ENCODE peak calls at places on chromosomes 3 and 15, in six cellular contexts. Y is SHP77 treated with DMSO at 0.1 percent for 48 hours, I is COR-L47, T is ureter, F is fibroblast of the aortic adventitia, D is Panc1. O is an unnamed sample.

GRCh38 chr15:97962263-97962662 is 1.8 kb downstream of the ARRDC4 start:
- DNase-seq in Y (no peak), I (no peak), T (no peak), F (no peak), D (no peak), O (no peak)

GRCh38 chr3:42654331-42655201 is 1.1 kb downstream of the ZBTB47 start:
- DNase-seq in Y (no peak), I (peak), T (peak), F (peak), D (no peak), O (no peak)

GRCh38 chr3:120798346-120798745 is 55.8 kb downstream of the GTF2E1 start:
- DNase-seq in Y (no peak), I (no peak), T (no peak), F (peak), D (no peak), O (no peak)

GRCh38 chr15:89330881-89331595 is 3.6 kb downstream of the POLG start:
- DNase-seq in Y (no peak), I (no peak), T (no peak), F (no peak), D (no peak), O (no peak)

GRCh38 chr3:143634991-143635390 is 213.3 kb downstream of the SLC9A9 start:
- DNase-seq in Y (no peak), I (no peak), T (no peak), F (no peak), D (no peak), O (no peak)

GRCh38 chr3:167330993-167331392 is 49.1 kb downstream of the ZBBX start:
- DNase-seq in Y (no peak), I (no peak), T (no peak), F (no peak), D (no peak), O (no peak)

GRCh38 chr15:90044916-90045371 is 43.8 kb downstream of the ZNF710 start:
- DNase-seq in Y (no peak), I (no peak), T (no peak), F (no peak), D (no peak), O (no peak)

GRCh38 chr3:98786364-98786930 is 23.3 kb downstream of the ST3GAL6 start:
- DNase-seq in Y (no peak), I (no peak), T (no peak), F (peak), D (no peak), O (no peak)

GRCh38 chr3:184040010-184040409 is 8.5 kb downstream of the HTR3D start:
- DNase-seq in Y (peak), I (peak), T (no peak), F (peak), D (no peak), O (no peak)

GRCh38 chr3:14428087-14429067 is 26.0 kb downstream of the SLC6A6 start:
- DNase-seq in Y (no peak), I (no peak), T (no peak), F (no peak), D (no peak), O (no peak)

GRCh38 chr3:197050511-197050910 is 20.9 kb upstream of the MELTF start:
- DNase-seq in Y (no peak), I (no peak), T (no peak), F (no peak), D (no peak), O (no peak)

GRCh38 chr15:74383695-74384565 is 16.5 kb upstream of the CYP11A1 start:
- DNase-seq in Y (no peak), I (no peak), T (peak), F (peak), D (no peak), O (no peak)

GRCh38 chr3:188979669-188980311 is 192.0 kb upstream of the TPRG1 start:
- DNase-seq in Y (no peak), I (peak), T (no peak), F (no peak), D (no peak), O (no peak)

GRCh38 chr3:171811913-171812321 is 1.6 kb upstream of the PLD1 start:
- DNase-seq in Y (no peak), I (no peak), T (no peak), F (peak), D (no peak), O (no peak)

GRCh38 chr3:15405448-15406050 is 21.8 kb downstream of the METTL6 start:
- DNase-seq in Y (peak), I (no peak), T (no peak), F (peak), D (no peak), O (no peak)

GRCh38 chr15:65366122-65366892 is 11.5 kb downstream of the IGDCC3 start:
- DNase-seq in Y (no peak), I (no peak), T (no peak), F (no peak), D (no peak), O (no peak)

GRCh38 chr3:167450195-167450594 is 23.6 kb downstream of the SERPINI2 start:
- DNase-seq in Y (no peak), I (no peak), T (no peak), F (no peak), D (no peak), O (no peak)

GRCh38 chr3:172536993-172537419 is 13.8 kb upstream of the TNFSF10 start:
- DNase-seq in Y (no peak), I (no peak), T (no peak), F (no peak), D (no peak), O (no peak)

GRCh38 chr3:101724329-101725191 is at the start of gene CEP97:
- DNase-seq in Y (peak), I (peak), T (peak), F (peak), D (peak), O (peak)

GRCh38 chr3:7581831-7582230 is 720.9 kb downstream of the GRM7 start:
- DNase-seq in Y (no peak), I (no peak), T (no peak), F (no peak), D (no peak), O (no peak)

GRCh38 chr3:195023576-195023975 is 247.4 kb downstream of the XXYLT1 start:
- DNase-seq in Y (no peak), I (no peak), T (no peak), F (no peak), D (no peak), O (no peak)

GRCh38 chr3:172102123-172102882 is 62.9 kb downstream of the FNDC3B start:
- DNase-seq in Y (no peak), I (no peak), T (no peak), F (no peak), D (no peak), O (no peak)

GRCh38 chr3:110243081-110243480 is 828.5 kb upstream of the NECTIN3 start:
- DNase-seq in Y (no peak), I (no peak), T (no peak), F (peak), D (no peak), O (no peak)

GRCh38 chr3:172257638-172258400 is 190.4 kb downstream of the GHSR start:
- DNase-seq in Y (no peak), I (no peak), T (no peak), F (no peak), D (no peak), O (no peak)

GRCh38 chr3:30355622-30356021 is 250.8 kb upstream of the TGFBR2 start:
- DNase-seq in Y (no peak), I (no peak), T (no peak), F (peak), D (no peak), O (no peak)

GRCh38 chr3:177521305-177521704 is 324.0 kb upstream of the TBL1XR1 start:
- DNase-seq in Y (no peak), I (peak), T (peak), F (no peak), D (no peak), O (no peak)

GRCh38 chr3:72265250-72265649 is 480.3 kb upstream of the PROK2 start:
- DNase-seq in Y (no peak), I (no peak), T (no peak), F (peak), D (no peak), O (no peak)

GRCh38 chr15:75508741-75509532 is 57.4 kb upstream of the SIN3A start:
- DNase-seq in Y (no peak), I (no peak), T (no peak), F (peak), D (no peak), O (no peak)

GRCh38 chr15:58546635-58547627 is 115.1 kb downstream of the LIPC start:
- DNase-seq in Y (no peak), I (no peak), T (peak), F (peak), D (peak), O (no peak)

GRCh38 chr3:86801921-86802320 is 189.0 kb downstream of the VGLL3 start:
- DNase-seq in Y (no peak), I (no peak), T (no peak), F (peak), D (no peak), O (no peak)

GRCh38 chr3:129013491-129013891 is 12.4 kb downstream of the EFCC1 start:
- DNase-seq in Y (no peak), I (peak), T (no peak), F (no peak), D (no peak), O (no peak)

GRCh38 chr15:64749999-64750657 is 25.3 kb downstream of the RBPMS2 start:
- DNase-seq in Y (no peak), I (no peak), T (no peak), F (no peak), D (no peak), O (no peak)

GRCh38 chr3:34012102-34012461 is 213.7 kb downstream of the PDCD6IP start:
- DNase-seq in Y (peak), I (no peak), T (no peak), F (peak), D (peak), O (no peak)

GRCh38 chr3:157499342-157499963 is 3.8 kb downstream of the VEPH1 start:
- DNase-seq in Y (no peak), I (no peak), T (peak), F (no peak), D (no peak), O (no peak)

O was measured in activated T-helper 2 cell treated with anti-CD3 and anti-CD28 coated beads, Interferon-gamma antibody, Interleukin-2, Interleukin-4, amounts not matched to agents 10 μg/mL and 5 μg/mL and 100 μg/mL, durations not matched to agents 14 hours and 24 hours and 36 hours.